ENCODE peak calls at places on chromosomes 6 and 20, in nine cellular contexts. One of them, this sample, is unnamed.

GRCh38 chr6:125810435-125810834 is 19.7 kb downstream of the NCOA7 start:
- DNase-seq in NCI-H1417: peak; percentile 87
- DNase-seq in activated effector memory CD4-positive, alpha-beta T cell treated with anti-CD3 and anti-CD28 coated beads, Interleukin-2, amount 50 U/mL, for 16 hours: no peak
- DNase-seq in HTR-8/SVneo: no peak
- DNase-seq in lower lobe of right lung: no peak
- DNase-seq in RWPE1: no peak
- DNase-seq in CD8-positive, alpha-beta memory T cell: no peak
- DNase-seq in cardiac fibroblast: no peak
- DNase-seq in mesendoderm: no peak
- DNase-seq in this sample: no peak

GRCh38 chr6:43703512-43704429 is 16.2 kb upstream of the MRPS18A start:
- DNase-seq in HTR-8/SVneo: no peak
- DNase-seq in cardiac fibroblast: no peak
- DNase-seq in RWPE1: no peak
- DNase-seq in activated effector memory CD4-positive, alpha-beta T cell treated with anti-CD3 and anti-CD28 coated beads, Interleukin-2, amount 50 U/mL, for 16 hours: no peak
- DNase-seq in CD8-positive, alpha-beta memory T cell: no peak
- DNase-seq in mesendoderm: no peak
- DNase-seq in lower lobe of right lung: no peak
- DNase-seq in NCI-H1417: peak; percentile 8
- DNase-seq in this sample: no peak

GRCh38 chr6:40779399-40779798 is 192.2 kb upstream of the LRFN2 start:
- DNase-seq in activated effector memory CD4-positive, alpha-beta T cell treated with anti-CD3 and anti-CD28 coated beads, Interleukin-2, amount 50 U/mL, for 16 hours: no peak
- DNase-seq in mesendoderm: peak; percentile 52
- DNase-seq in NCI-H1417: no peak
- DNase-seq in HTR-8/SVneo: peak; percentile 78
- DNase-seq in CD8-positive, alpha-beta memory T cell: no peak
- DNase-seq in cardiac fibroblast: peak; percentile 35
- DNase-seq in lower lobe of right lung: no peak
- DNase-seq in RWPE1: peak; percentile 39
- DNase-seq in this sample: no peak

GRCh38 chr20:50561379-50562078 is 51.3 kb downstream of the PTPN1 start:
- DNase-seq in RWPE1: peak; percentile 98
- DNase-seq in NCI-H1417: no peak
- DNase-seq in cardiac fibroblast: peak; percentile 95
- DNase-seq in CD8-positive, alpha-beta memory T cell: no peak
- DNase-seq in mesendoderm: peak; percentile 58
- DNase-seq in lower lobe of right lung: no peak
- DNase-seq in activated effector memory CD4-positive, alpha-beta T cell treated with anti-CD3 and anti-CD28 coated beads, Interleukin-2, amount 50 U/mL, for 16 hours: peak; percentile 87
- DNase-seq in HTR-8/SVneo: peak; percentile 99
- DNase-seq in this sample: no peak

GRCh38 chr6:138162104-138162946 is 586 bp downstream of the ARFGEF3 start:
- DNase-seq in activated effector memory CD4-positive, alpha-beta T cell treated with anti-CD3 and anti-CD28 coated beads, Interleukin-2, amount 50 U/mL, for 16 hours: no peak
- DNase-seq in lower lobe of right lung: peak; percentile 50
- DNase-seq in HTR-8/SVneo: no peak
- DNase-seq in mesendoderm: peak; percentile 43
- DNase-seq in RWPE1: no peak
- DNase-seq in NCI-H1417: peak; percentile 87
- DNase-seq in CD8-positive, alpha-beta memory T cell: no peak
- DNase-seq in cardiac fibroblast: no peak
- DNase-seq in this sample: peak; percentile 28

GRCh38 chr20:62603021-62603906 is 39.0 kb upstream of the SLCO4A1 start:
- DNase-seq in activated effector memory CD4-positive, alpha-beta T cell treated with anti-CD3 and anti-CD28 coated beads, Interleukin-2, amount 50 U/mL, for 16 hours: peak; percentile 74
- DNase-seq in CD8-positive, alpha-beta memory T cell: peak; percentile 72
- DNase-seq in cardiac fibroblast: no peak
- DNase-seq in lower lobe of right lung: peak; percentile 88
- DNase-seq in RWPE1: peak; percentile 65
- DNase-seq in HTR-8/SVneo: peak; percentile 99
- DNase-seq in mesendoderm: no peak
- DNase-seq in NCI-H1417: peak; percentile 75
- DNase-seq in this sample: peak; percentile 83

GRCh38 chr6:34633785-34634184 is 62.8 kb downstream of the ILRUN start:
- DNase-seq in mesendoderm: no peak
- DNase-seq in cardiac fibroblast: no peak
- DNase-seq in lower lobe of right lung: no peak
- DNase-seq in RWPE1: no peak
- DNase-seq in activated effector memory CD4-positive, alpha-beta T cell treated with anti-CD3 and anti-CD28 coated beads, Interleukin-2, amount 50 U/mL, for 16 hours: no peak
- DNase-seq in HTR-8/SVneo: no peak
- DNase-seq in CD8-positive, alpha-beta memory T cell: no peak
- DNase-seq in NCI-H1417: no peak
- DNase-seq in this sample: no peak

GRCh38 chr6:132140150-132140549 is 189.0 kb upstream of the CCN2 start:
- DNase-seq in mesendoderm: no peak
- DNase-seq in HTR-8/SVneo: no peak
- DNase-seq in cardiac fibroblast: no peak
- DNase-seq in RWPE1: no peak
- DNase-seq in CD8-positive, alpha-beta memory T cell: no peak
- DNase-seq in NCI-H1417: no peak
- DNase-seq in lower lobe of right lung: no peak
- DNase-seq in activated effector memory CD4-positive, alpha-beta T cell treated with anti-CD3 and anti-CD28 coated beads, Interleukin-2, amount 50 U/mL, for 16 hours: no peak
- DNase-seq in this sample: no peak

GRCh38 chr20:49916146-49917002 is 1.0 kb upstream of the SPATA2 start:
- DNase-seq in mesendoderm: peak; percentile 74
- DNase-seq in activated effector memory CD4-positive, alpha-beta T cell treated with anti-CD3 and anti-CD28 coated beads, Interleukin-2, amount 50 U/mL, for 16 hours: no peak
- DNase-seq in HTR-8/SVneo: no peak
- DNase-seq in lower lobe of right lung: no peak
- DNase-seq in RWPE1: peak; percentile 88
- DNase-seq in CD8-positive, alpha-beta memory T cell: peak; percentile 55
- DNase-seq in cardiac fibroblast: peak; percentile 52
- DNase-seq in NCI-H1417: peak; percentile 82
- DNase-seq in this sample: peak; percentile 74

GRCh38 chr6:127933852-127934840 is 33.3 kb upstream of the THEMIS start:
- DNase-seq in RWPE1: no peak
- DNase-seq in cardiac fibroblast: no peak
- DNase-seq in CD8-positive, alpha-beta memory T cell: peak; percentile 73
- DNase-seq in mesendoderm: peak; percentile 11
- DNase-seq in lower lobe of right lung: no peak
- DNase-seq in HTR-8/SVneo: no peak
- DNase-seq in NCI-H1417: no peak
- DNase-seq in activated effector memory CD4-positive, alpha-beta T cell treated with anti-CD3 and anti-CD28 coated beads, Interleukin-2, amount 50 U/mL, for 16 hours: no peak
- DNase-seq in this sample: no peak

GRCh38 chr6:151753581-151753980 is 53.9 kb upstream of the ESR1 start:
- DNase-seq in HTR-8/SVneo: no peak
- DNase-seq in mesendoderm: no peak
- DNase-seq in RWPE1: no peak
- DNase-seq in activated effector memory CD4-positive, alpha-beta T cell treated with anti-CD3 and anti-CD28 coated beads, Interleukin-2, amount 50 U/mL, for 16 hours: no peak
- DNase-seq in cardiac fibroblast: no peak
- DNase-seq in CD8-positive, alpha-beta memory T cell: no peak
- DNase-seq in lower lobe of right lung: no peak
- DNase-seq in NCI-H1417: no peak
- DNase-seq in this sample: no peak

GRCh38 chr6:84027340-84028183 is 6.0 kb upstream of the MRAP2 start:
- DNase-seq in lower lobe of right lung: no peak
- DNase-seq in activated effector memory CD4-positive, alpha-beta T cell treated with anti-CD3 and anti-CD28 coated beads, Interleukin-2, amount 50 U/mL, for 16 hours: no peak
- DNase-seq in mesendoderm: no peak
- DNase-seq in HTR-8/SVneo: no peak
- DNase-seq in NCI-H1417: peak; percentile 91
- DNase-seq in cardiac fibroblast: no peak
- DNase-seq in CD8-positive, alpha-beta memory T cell: no peak
- DNase-seq in RWPE1: peak; percentile 70
- DNase-seq in this sample: no peak

GRCh38 chr6:145367149-145367548 is 368.2 kb downstream of the EPM2A start:
- DNase-seq in cardiac fibroblast: no peak
- DNase-seq in mesendoderm: no peak
- DNase-seq in lower lobe of right lung: no peak
- DNase-seq in HTR-8/SVneo: no peak
- DNase-seq in activated effector memory CD4-positive, alpha-beta T cell treated with anti-CD3 and anti-CD28 coated beads, Interleukin-2, amount 50 U/mL, for 16 hours: no peak
- DNase-seq in RWPE1: no peak
- DNase-seq in CD8-positive, alpha-beta memory T cell: no peak
- DNase-seq in NCI-H1417: no peak
- DNase-seq in this sample: no peak

GRCh38 chr6:169837529-169838250 is 86.3 kb downstream of the ERMARD start:
- DNase-seq in activated effector memory CD4-positive, alpha-beta T cell treated with anti-CD3 and anti-CD28 coated beads, Interleukin-2, amount 50 U/mL, for 16 hours: no peak
- DNase-seq in mesendoderm: no peak
- DNase-seq in HTR-8/SVneo: no peak
- DNase-seq in RWPE1: no peak
- DNase-seq in cardiac fibroblast: no peak
- DNase-seq in lower lobe of right lung: no peak
- DNase-seq in NCI-H1417: no peak
- DNase-seq in CD8-positive, alpha-beta memory T cell: no peak
- DNase-seq in this sample: no peak

GRCh38 chr6:57315851-57316250 is 1.6 kb upstream of the PRIM2 start:
- DNase-seq in CD8-positive, alpha-beta memory T cell: no peak
- DNase-seq in cardiac fibroblast: no peak
- DNase-seq in HTR-8/SVneo: no peak
- DNase-seq in lower lobe of right lung: no peak
- DNase-seq in RWPE1: no peak
- DNase-seq in activated effector memory CD4-positive, alpha-beta T cell treated with anti-CD3 and anti-CD28 coated beads, Interleukin-2, amount 50 U/mL, for 16 hours: no peak
- DNase-seq in NCI-H1417: no peak
- DNase-seq in mesendoderm: no peak
- DNase-seq in this sample: no peak

GRCh38 chr6:35725081-35725708 is 11.6 kb upstream of the ARMC12 start:
- DNase-seq in mesendoderm: peak; percentile 49
- DNase-seq in lower lobe of right lung: no peak
- DNase-seq in CD8-positive, alpha-beta memory T cell: no peak
- DNase-seq in activated effector memory CD4-positive, alpha-beta T cell treated with anti-CD3 and anti-CD28 coated beads, Interleukin-2, amount 50 U/mL, for 16 hours: no peak
- DNase-seq in HTR-8/SVneo: no peak
- DNase-seq in NCI-H1417: no peak
- DNase-seq in cardiac fibroblast: no peak
- DNase-seq in RWPE1: no peak
- DNase-seq in this sample: no peak

GRCh38 chr6:142236686-142237085 is 65.1 kb upstream of the ADGRG6 start:
- DNase-seq in CD8-positive, alpha-beta memory T cell: no peak
- DNase-seq in HTR-8/SVneo: no peak
- DNase-seq in mesendoderm: no peak
- DNase-seq in lower lobe of right lung: no peak
- DNase-seq in activated effector memory CD4-positive, alpha-beta T cell treated with anti-CD3 and anti-CD28 coated beads, Interleukin-2, amount 50 U/mL, for 16 hours: no peak
- DNase-seq in RWPE1: no peak
- DNase-seq in cardiac fibroblast: no peak
- DNase-seq in NCI-H1417: no peak
- DNase-seq in this sample: no peak

GRCh38 chr6:90484392-90484791 is 102.5 kb downstream of the MAP3K7 start:
- DNase-seq in activated effector memory CD4-positive, alpha-beta T cell treated with anti-CD3 and anti-CD28 coated beads, Interleukin-2, amount 50 U/mL, for 16 hours: no peak
- DNase-seq in CD8-positive, alpha-beta memory T cell: no peak
- DNase-seq in cardiac fibroblast: no peak
- DNase-seq in NCI-H1417: no peak
- DNase-seq in mesendoderm: no peak
- DNase-seq in RWPE1: no peak
- DNase-seq in lower lobe of right lung: no peak
- DNase-seq in HTR-8/SVneo: no peak
- DNase-seq in this sample: no peak

GRCh38 chr6:138088307-138088744 is 18.9 kb downstream of the PERP start:
- DNase-seq in CD8-positive, alpha-beta memory T cell: no peak
- DNase-seq in NCI-H1417: peak; percentile 95
- DNase-seq in mesendoderm: peak; percentile 47
- DNase-seq in HTR-8/SVneo: peak; percentile 35
- DNase-seq in activated effector memory CD4-positive, alpha-beta T cell treated with anti-CD3 and anti-CD28 coated beads, Interleukin-2, amount 50 U/mL, for 16 hours: no peak
- DNase-seq in RWPE1: peak; percentile 86
- DNase-seq in lower lobe of right lung: no peak
- DNase-seq in cardiac fibroblast: peak; percentile 79
- DNase-seq in this sample: no peak

GRCh38 chr6:148746363-148747144 is at the start of gene UST:
- DNase-seq in NCI-H1417: peak; percentile 66
- DNase-seq in CD8-positive, alpha-beta memory T cell: peak; percentile 86
- DNase-seq in RWPE1: peak; percentile 81
- DNase-seq in lower lobe of right lung: peak; percentile 87
- DNase-seq in activated effector memory CD4-positive, alpha-beta T cell treated with anti-CD3 and anti-CD28 coated beads, Interleukin-2, amount 50 U/mL, for 16 hours: peak; percentile 86
- DNase-seq in mesendoderm: peak; percentile 97
- DNase-seq in HTR-8/SVneo: peak; percentile 62
- DNase-seq in cardiac fibroblast: peak; percentile 93
- DNase-seq in this sample: peak; percentile 59

GRCh38 chr20:50746138-50746940 is 15.0 kb downstream of the PARD6B start:
- DNase-seq in RWPE1: no peak
- DNase-seq in cardiac fibroblast: no peak
- DNase-seq in HTR-8/SVneo: no peak
- DNase-seq in lower lobe of right lung: no peak
- DNase-seq in CD8-positive, alpha-beta memory T cell: no peak
- DNase-seq in NCI-H1417: peak; percentile 31
- DNase-seq in activated effector memory CD4-positive, alpha-beta T cell treated with anti-CD3 and anti-CD28 coated beads, Interleukin-2, amount 50 U/mL, for 16 hours: no peak
- DNase-seq in mesendoderm: no peak
- DNase-seq in this sample: no peak

GRCh38 chr6:134880487-134881190 is 69.3 kb downstream of the ALDH8A1 start:
- DNase-seq in CD8-positive, alpha-beta memory T cell: no peak
- DNase-seq in HTR-8/SVneo: no peak
- DNase-seq in RWPE1: no peak
- DNase-seq in NCI-H1417: peak; percentile 14
- DNase-seq in mesendoderm: no peak
- DNase-seq in lower lobe of right lung: no peak
- DNase-seq in activated effector memory CD4-positive, alpha-beta T cell treated with anti-CD3 and anti-CD28 coated beads, Interleukin-2, amount 50 U/mL, for 16 hours: no peak
- DNase-seq in cardiac fibroblast: no peak
- DNase-seq in this sample: no peak

This sample was measured in right lobe of liver.